ENCODE peak calls at places on chromosomes 11 and 22, in five cellular contexts. V, G, Y, P and F are unnamed samples.

GRCh38 chr11:59773082-59773438 is 17.9 kb downstream of the STX3 start:
- DNase-seq in V (no peak), G (no peak), Y (no peak), P (no peak), F (no peak)

GRCh38 chr11:20193307-20193706 is 33.0 kb upstream of the DBX1 start:
- DNase-seq in V (no peak), G (no peak), Y (no peak), P (no peak), F (no peak)

GRCh38 chr22:43985532-43985931 is 30.3 kb downstream of the SAMM50 start:
- DNase-seq in V (no peak), G (no peak), Y (no peak), P (no peak), F (no peak)

GRCh38 chr11:124938206-124938765 is 2.4 kb upstream of the HEPACAM start:
- DNase-seq in V (no peak), G (no peak), Y (peak; percentile 72), P (no peak), F (no peak)

GRCh38 chr11:16895306-16895705 is 118.9 kb downstream of the PLEKHA7 start:
- DNase-seq in V (no peak), G (no peak), Y (no peak), P (no peak), F (no peak)

GRCh38 chr22:39954584-39955055 is 5.6 kb upstream of the TMA7B start:
- DNase-seq in V (no peak), G (no peak), Y (peak; percentile 60), P (no peak), F (no peak)

GRCh38 chr22:50545522-50546325 is at the start of gene KLHDC7B:
- DNase-seq in V (no peak), G (no peak), Y (no peak), P (no peak), F (no peak)

GRCh38 chr11:69539416-69540117 is 58.1 kb downstream of the LINC01488 start:
- DNase-seq in V (no peak), G (peak; percentile 26), Y (no peak), P (peak; percentile 35), F (peak; percentile 36)

GRCh38 chr22:30159561-30160353 is 79.5 kb downstream of the HORMAD2 start:
- DNase-seq in V (no peak), G (no peak), Y (peak; percentile 83), P (no peak), F (peak; percentile 40)

GRCh38 chr11:73143126-73143838 is 1.2 kb upstream of the FCHSD2 start:
- DNase-seq in V (no peak), G (no peak), Y (peak; percentile 22), P (peak; percentile 37), F (no peak)

GRCh38 chr11:17314904-17315426 is 36.6 kb upstream of the NCR3LG1 start:
- DNase-seq in V (no peak), G (no peak), Y (no peak), P (no peak), F (no peak)

GRCh38 chr11:12544986-12545775 is 129.0 kb upstream of the TEAD1 start:
- DNase-seq in V (no peak), G (no peak), Y (peak; percentile 50), P (no peak), F (no peak)

GRCh38 chr22:19387575-19387974 is 44.0 kb downstream of the HIRA start:
- DNase-seq in V (no peak), G (no peak), Y (no peak), P (no peak), F (no peak)
- H3K36me3 ChIP-seq in V (peaks cover 68% of the 10 kb centered on the region), G (peaks cover 85% of the 10 kb centered on the region), Y (peaks cover 35% of the 10 kb centered on the region), P (peaks cover 12% of the 10 kb centered on the region), F (peaks cover 88% of the 10 kb centered on the region)

DNA sequence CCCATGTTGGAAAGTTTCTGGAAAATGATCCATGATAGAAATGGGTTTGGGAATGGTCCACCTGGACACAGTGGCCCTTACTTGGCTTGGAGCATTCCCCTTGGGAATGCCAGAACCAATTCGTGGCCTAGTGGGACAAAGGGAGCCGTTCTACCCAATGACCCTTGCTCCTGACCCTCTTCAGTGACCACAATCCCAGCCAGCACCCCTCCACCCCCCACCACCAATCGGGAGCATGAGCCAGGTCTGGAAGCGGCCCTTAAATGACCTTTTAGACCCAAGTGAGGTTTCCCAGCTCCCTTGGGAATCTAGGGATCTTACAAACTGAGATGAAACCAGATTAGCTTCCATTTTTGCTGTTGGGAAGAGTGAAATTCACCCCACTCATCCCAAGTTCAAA is 51.3 kb upstream of the CDON start:
- DNase-seq in V (no peak), G (no peak), Y (peak; percentile 51), P (no peak), F (no peak)
- H3K4me1 ChIP-seq in V (peaks cover 72% of the 10 kb centered on the region), G (peaks cover 29% of the 10 kb centered on the region), Y (peaks cover 69% of the 10 kb centered on the region), P (peaks cover 25% of the 10 kb centered on the region), F (peaks cover 17% of the 10 kb centered on the region)

GRCh38 chr11:15698855-15699254 is 584.1 kb downstream of the INSC start:
- DNase-seq in V (no peak), G (no peak), Y (no peak), P (no peak), F (no peak)
- H3K4me3 ChIP-seq in V (no peak overlapping the region), G (no peak overlapping the region), Y (no peak overlapping the region), P (no peak overlapping the region), F (no peak overlapping the region)

DNA sequence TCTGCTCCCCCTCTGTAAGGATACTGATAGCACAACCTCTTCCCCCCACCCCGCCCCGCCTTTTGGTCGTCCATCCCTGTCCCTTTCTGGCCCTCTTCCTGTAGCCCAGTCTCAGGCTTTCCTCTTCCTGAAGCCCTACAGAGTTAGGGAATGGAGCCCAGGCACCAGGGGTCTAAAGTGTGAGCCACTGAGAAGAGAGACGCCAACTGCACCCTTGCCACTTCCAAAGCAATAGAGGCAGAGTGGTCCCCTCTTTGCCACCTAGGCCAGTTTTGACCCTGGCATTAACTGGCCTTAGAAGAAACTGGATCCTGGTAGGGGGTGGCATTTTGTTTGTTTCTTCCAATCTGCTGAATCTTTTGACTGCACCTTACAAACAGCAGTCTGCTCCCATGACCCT is 9.8 kb upstream of the GRK2 start:
- DNase-seq in V (no peak), G (no peak), Y (no peak), P (no peak), F (no peak)
- H3K36me3 ChIP-seq in V (peaks cover 56% of the 10 kb centered on the region), G (peaks cover 36% of the 10 kb centered on the region), Y (peaks cover 49% of the 10 kb centered on the region), P (peaks cover 30% of the 10 kb centered on the region), F (no peaks in the 10 kb centered on the region)

GRCh38 chr11:33634291-33634834 is 66.3 kb downstream of the C11orf91 start:
- DNase-seq in V (no peak), G (no peak), Y (peak; percentile 88), P (no peak), F (no peak)
- H3K4me1 ChIP-seq in V (no peaks in the 10 kb centered on the region), G (no peaks in the 10 kb centered on the region), Y (peaks cover 48% of the 10 kb centered on the region), P (no peaks in the 10 kb centered on the region), F (no peaks in the 10 kb centered on the region)

GRCh38 chr11:79436911-79437273 is 3.9 kb downstream of the TENM4 start:
- DNase-seq in V (no peak), G (no peak), Y (no peak), P (no peak), F (no peak)
- H3K4me3 ChIP-seq in V (peak overlapping the region; percentile 45), G (peak overlapping the region; percentile 20), Y (peak overlapping the region; percentile 69), P (peak overlapping the region; percentile 37), F (no peak overlapping the region)

DNA sequence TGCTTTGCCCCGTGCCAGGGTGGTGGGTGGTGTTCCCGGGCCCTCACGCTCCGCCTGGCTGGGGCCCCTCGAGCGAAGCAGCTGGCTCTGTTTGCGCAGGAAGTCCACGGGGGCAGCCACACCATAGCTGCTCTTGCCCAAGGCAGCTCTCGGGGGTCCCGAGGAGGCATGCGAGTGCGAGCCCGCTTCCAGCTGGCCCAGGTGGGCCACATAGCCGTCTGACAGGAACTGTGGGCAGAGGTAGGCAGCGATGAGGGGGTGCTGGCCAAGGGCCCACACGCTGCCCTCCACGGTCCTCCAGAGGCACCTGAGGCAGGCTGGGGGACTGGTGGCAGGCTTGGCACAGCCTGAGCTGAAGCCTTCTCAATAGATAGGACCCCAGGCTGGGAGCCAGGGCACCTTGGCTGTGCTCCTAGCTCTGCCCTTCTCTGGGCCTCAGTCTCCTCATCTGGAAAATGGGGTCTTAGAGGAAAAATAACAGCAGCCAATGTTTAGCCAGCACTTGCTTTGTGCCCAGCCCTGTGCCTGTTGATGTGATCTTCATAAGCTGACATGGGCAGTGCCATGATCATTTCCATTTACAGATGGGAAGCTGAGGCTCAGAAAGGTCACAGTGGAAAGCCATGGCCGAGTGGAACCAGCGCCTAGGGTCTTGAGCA is 9.4 kb downstream of the AIP start:
- DNase-seq in V (no peak), G (no peak), Y (no peak), P (no peak), F (no peak)
- H3K36me3 ChIP-seq in V (peaks cover 43% of the 10 kb centered on the region), G (peaks cover 4% of the 10 kb centered on the region), Y (no peaks in the 10 kb centered on the region), P (no peaks in the 10 kb centered on the region), F (no peaks in the 10 kb centered on the region)

GRCh38 chr11:66326261-66327111 is 9.6 kb upstream of the CD248 start:
- DNase-seq in V (no peak), G (no peak), Y (peak; percentile 81), P (no peak), F (no peak)
- H3K4me1 ChIP-seq in V (peaks cover 36% of the 10 kb centered on the region), G (peaks cover 19% of the 10 kb centered on the region), Y (peaks cover 57% of the 10 kb centered on the region), P (no peaks in the 10 kb centered on the region), F (peaks cover 17% of the 10 kb centered on the region)